ENCODE peak calls at places on chromosomes 12 and 14, in five cellular contexts. One of them, this sample, is unnamed.

GRCh38 chr12:5470221-5470620 is 38.3 kb downstream of the NTF3 start:
- DNase-seq in HCT116: no peak
- DNase-seq in H1: no peak
- DNase-seq in GM12878: no peak
- DNase-seq in HepG2: no peak
- DNase-seq in this sample: no peak

GRCh38 chr12:57632369-57632897 is 568 bp downstream of the B4GALNT1 start:
- DNase-seq in HCT116: no peak
- DNase-seq in HepG2: no peak
- DNase-seq in H1: no peak
- DNase-seq in GM12878: no peak
- DNase-seq in this sample: peak

GRCh38 chr14:24080888-24081738 is 9.8 kb downstream of the CPNE6 start:
- DNase-seq in H1: no peak
- DNase-seq in HCT116: no peak
- DNase-seq in HepG2: peak
- DNase-seq in GM12878: no peak
- DNase-seq in this sample: peak

GRCh38 chr12:45200497-45201043 is 15.3 kb upstream of the ANO6 start:
- DNase-seq in H1: no peak
- DNase-seq in GM12878: no peak
- DNase-seq in HepG2: peak
- DNase-seq in HCT116: no peak
- DNase-seq in this sample: no peak

GRCh38 chr14:97290065-97290464 is 492.9 kb downstream of the VRK1 start:
- DNase-seq in HepG2: no peak
- DNase-seq in H1: no peak
- DNase-seq in GM12878: no peak
- DNase-seq in HCT116: no peak
- DNase-seq in this sample: no peak

GRCh38 chr14:101595887-101596721 is 34.8 kb downstream of the DIO3 start:
- DNase-seq in HCT116: no peak
- DNase-seq in H1: no peak
- DNase-seq in HepG2: no peak
- DNase-seq in GM12878: no peak
- DNase-seq in this sample: no peak

GRCh38 chr12:2984698-2985097 is 25.5 kb downstream of the TEAD4 start:
- DNase-seq in HepG2: no peak
- DNase-seq in H1: no peak
- DNase-seq in HCT116: no peak
- DNase-seq in GM12878: no peak
- DNase-seq in this sample: no peak

GRCh38 chr14:31336646-31337045 is 83.7 kb downstream of the HEATR5A start:
- DNase-seq in HepG2: peak
- DNase-seq in GM12878: no peak
- DNase-seq in H1: no peak
- DNase-seq in HCT116: no peak
- DNase-seq in this sample: no peak

GRCh38 chr12:1201886-1202285 is 210.9 kb downstream of the ERC1 start:
- DNase-seq in HCT116: no peak
- DNase-seq in HepG2: no peak
- DNase-seq in H1: no peak
- DNase-seq in GM12878: no peak
- DNase-seq in this sample: no peak

GRCh38 chr12:121626853-121627623 is 708 bp downstream of the ORAI1 start:
- DNase-seq in H1: peak
- DNase-seq in HepG2: peak
- DNase-seq in GM12878: no peak
- DNase-seq in HCT116: no peak
- DNase-seq in this sample: peak
- TF ChIP-seq CTCF in H1: no peak
- TF ChIP-seq CTCF in HepG2: peak
- TF ChIP-seq CTCF in GM12878: no peak
- TF ChIP-seq CTCF in HCT116: no peak
- TF ChIP-seq CTCF in this sample: peak

DNA sequence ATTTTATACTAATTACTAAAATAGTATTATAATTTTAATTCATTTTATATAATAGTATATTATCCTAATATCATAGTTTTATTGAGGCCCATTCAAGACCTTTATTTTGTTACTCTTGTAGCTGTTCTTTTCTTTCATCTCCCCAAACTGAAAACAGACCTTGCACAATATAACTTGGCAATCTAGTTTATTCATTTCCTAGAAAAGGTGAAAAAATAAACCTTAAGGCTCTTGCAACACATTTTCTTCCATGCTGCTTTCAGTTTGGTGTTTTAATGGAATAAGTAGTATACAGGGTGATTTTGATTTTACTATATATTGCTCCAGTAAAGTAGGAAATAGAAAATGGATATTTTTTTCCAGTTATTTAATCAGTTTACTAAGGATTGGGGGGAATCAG is 174.0 kb downstream of the SLC2A13 start:
- DNase-seq in HCT116: no peak
- DNase-seq in HepG2: no peak
- DNase-seq in GM12878: no peak
- DNase-seq in H1: no peak
- DNase-seq in this sample: no peak
- TF ChIP-seq POLR2AphosphoS5 in HCT116: no peak
- TF ChIP-seq POLR2AphosphoS5 in HepG2: no peak
- TF ChIP-seq POLR2AphosphoS5 in GM12878: no peak
- TF ChIP-seq POLR2AphosphoS5 in H1: no peak
- TF ChIP-seq POLR2AphosphoS5 in this sample: no peak

GRCh38 chr12:66683822-66684221 is 4.9 kb upstream of the GRIP1 start:
- DNase-seq in HCT116: no peak
- DNase-seq in HepG2: no peak
- DNase-seq in GM12878: no peak
- DNase-seq in H1: no peak
- DNase-seq in this sample: no peak
- TF ChIP-seq SP1 in HCT116: no peak
- TF ChIP-seq SP1 in HepG2: no peak
- TF ChIP-seq SP1 in GM12878: no peak
- TF ChIP-seq SP1 in H1: no peak
- TF ChIP-seq SP1 in this sample: no peak

GRCh38 chr14:99647407-99647806 is 2.5 kb downstream of the HHIPL1 start:
- DNase-seq in GM12878: no peak
- DNase-seq in HepG2: no peak
- DNase-seq in HCT116: no peak
- DNase-seq in H1: no peak
- DNase-seq in this sample: no peak

GRCh38 chr14:99644035-99644587 is 818 bp upstream of the HHIPL1 start:
- DNase-seq in H1: no peak
- DNase-seq in GM12878: no peak
- DNase-seq in HCT116: no peak
- DNase-seq in HepG2: no peak
- DNase-seq in this sample: no peak

GRCh38 chr14:99643343-99643742 is 1.6 kb upstream of the HHIPL1 start:
- DNase-seq in H1: no peak
- DNase-seq in HCT116: no peak
- DNase-seq in HepG2: no peak
- DNase-seq in GM12878: no peak
- DNase-seq in this sample: no peak

GRCh38 chr14:99644723-99645544 is at the start of gene HHIPL1:
- DNase-seq in HepG2: no peak
- DNase-seq in GM12878: no peak
- DNase-seq in HCT116: no peak
- DNase-seq in H1: no peak
- DNase-seq in this sample: no peak

DNA sequence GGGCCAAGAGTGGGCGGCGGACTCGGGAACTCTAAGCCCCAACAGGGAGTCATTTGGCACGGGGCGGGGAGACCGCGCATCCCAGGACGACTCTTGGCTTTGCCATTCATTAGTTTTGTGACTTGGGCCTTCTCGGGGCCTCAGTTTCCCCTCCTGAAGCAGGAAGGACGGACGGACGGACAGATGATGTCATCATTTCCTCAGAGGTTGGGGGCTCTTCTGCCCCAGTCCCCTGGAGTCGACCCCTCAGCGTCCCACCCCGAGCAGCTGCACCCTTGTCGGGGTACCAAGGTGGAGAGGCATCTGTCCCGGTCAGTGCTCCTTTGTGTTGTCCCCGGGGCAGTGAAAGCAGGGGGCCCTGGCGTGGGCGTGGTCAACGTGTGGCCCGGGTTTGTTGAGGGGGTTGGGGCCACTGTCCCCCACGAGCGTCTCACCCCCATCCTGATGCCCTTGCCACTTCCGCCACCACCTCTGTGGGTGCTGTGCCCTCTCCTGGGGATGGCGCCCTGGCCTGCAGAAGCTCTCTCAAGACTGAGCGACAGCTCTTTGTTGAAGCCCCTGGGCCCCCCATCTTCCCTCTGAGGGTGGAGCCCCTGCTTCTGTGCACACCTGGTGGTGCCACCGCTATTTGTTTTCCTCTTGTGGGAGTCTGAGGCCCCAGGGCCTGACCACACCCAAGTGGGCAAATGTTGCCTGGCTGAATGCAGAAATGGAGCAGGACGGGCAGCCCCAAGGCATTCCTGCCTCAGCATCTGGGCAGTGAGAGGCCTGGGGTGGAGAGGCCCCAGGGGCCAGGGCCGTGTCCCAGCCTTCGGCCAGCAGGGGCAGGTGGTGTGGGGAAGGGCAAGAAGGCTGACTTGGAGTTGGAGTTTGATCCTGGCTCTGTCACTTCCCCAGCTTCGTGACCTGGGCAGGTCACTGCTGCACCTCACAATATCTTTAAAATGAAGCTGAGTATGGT is 896 bp downstream of the HHIPL1 start:
- DNase-seq in GM12878: no peak
- DNase-seq in H1: no peak
- DNase-seq in HepG2: no peak
- DNase-seq in HCT116: no peak
- DNase-seq in this sample: no peak
- TF ChIP-seq CTCF in GM12878: no peak
- TF ChIP-seq CTCF in H1: no peak
- TF ChIP-seq CTCF in HepG2: no peak
- TF ChIP-seq CTCF in HCT116: no peak
- TF ChIP-seq CTCF in this sample: no peak

This sample was measured in K562.